ENCODE peak calls at places on chromosomes 4 and X, in five cellular contexts. One of them, this sample, is unnamed.

GRCh38 chrX:100895365-100896075 is 21.4 kb upstream of the NOX1 start:
- DNase-seq in suprapubic skin: no peak
- DNase-seq in AG09309: no peak
- DNase-seq in GM12865: peak
- DNase-seq in chondrocyte: no peak
- DNase-seq in this sample: no peak

GRCh38 chrX:48703642-48704481 is 7.3 kb downstream of the SUV39H1 start:
- DNase-seq in suprapubic skin: no peak
- DNase-seq in AG09309: no peak
- DNase-seq in GM12865: no peak
- DNase-seq in chondrocyte: no peak
- DNase-seq in this sample: no peak

GRCh38 chrX:86148024-86148511 is at the start of gene DACH2:
- DNase-seq in suprapubic skin: no peak
- DNase-seq in AG09309: no peak
- DNase-seq in GM12865: peak
- DNase-seq in chondrocyte: peak
- DNase-seq in this sample: peak

GRCh38 chr4:140335076-140335475 is 38.4 kb upstream of the SCOC start:
- DNase-seq in suprapubic skin: no peak
- DNase-seq in AG09309: no peak
- DNase-seq in GM12865: no peak
- DNase-seq in chondrocyte: no peak
- DNase-seq in this sample: no peak

GRCh38 chr4:17613761-17614415 is 553 bp upstream of the MED28 start:
- DNase-seq in suprapubic skin: no peak
- DNase-seq in AG09309: peak
- DNase-seq in GM12865: peak
- DNase-seq in chondrocyte: no peak
- DNase-seq in this sample: no peak

GRCh38 chr4:110193822-110194761 is 4.3 kb downstream of the ELOVL6 start:
- DNase-seq in suprapubic skin: no peak
- DNase-seq in AG09309: peak
- DNase-seq in GM12865: peak
- DNase-seq in chondrocyte: no peak
- DNase-seq in this sample: peak

GRCh38 chr4:46839128-46839527 is 69.9 kb downstream of the COX7B2 start:
- DNase-seq in suprapubic skin: no peak
- DNase-seq in AG09309: no peak
- DNase-seq in GM12865: peak
- DNase-seq in chondrocyte: no peak
- DNase-seq in this sample: no peak

GRCh38 chr4:105145059-105145912 is 1.4 kb upstream of the TET2 start:
- DNase-seq in suprapubic skin: no peak
- DNase-seq in AG09309: no peak
- DNase-seq in GM12865: peak
- DNase-seq in chondrocyte: no peak
- DNase-seq in this sample: no peak

GRCh38 chrX:45710081-45710801 is 509.6 kb upstream of the DIPK2B start:
- DNase-seq in suprapubic skin: no peak
- DNase-seq in AG09309: peak
- DNase-seq in GM12865: peak
- DNase-seq in chondrocyte: no peak
- DNase-seq in this sample: no peak

GRCh38 chr4:6526696-6527095 is 48.3 kb upstream of the MAN2B2 start:
- DNase-seq in suprapubic skin: no peak
- DNase-seq in AG09309: no peak
- DNase-seq in GM12865: no peak
- DNase-seq in chondrocyte: peak
- DNase-seq in this sample: no peak

GRCh38 chr4:120843840-120844527 is 78.5 kb downstream of the PRDM5 start:
- DNase-seq in suprapubic skin: no peak
- DNase-seq in AG09309: no peak
- DNase-seq in GM12865: peak
- DNase-seq in chondrocyte: no peak
- DNase-seq in this sample: no peak

GRCh38 chrX:10769165-10769564 is 148.8 kb upstream of the MID1 start:
- DNase-seq in suprapubic skin: no peak
- DNase-seq in AG09309: no peak
- DNase-seq in GM12865: peak
- DNase-seq in chondrocyte: no peak
- DNase-seq in this sample: no peak

GRCh38 chrX:40402771-40403533 is 177.8 kb upstream of the ATP6AP2 start:
- DNase-seq in suprapubic skin: no peak
- DNase-seq in AG09309: peak
- DNase-seq in GM12865: peak
- DNase-seq in chondrocyte: no peak
- DNase-seq in this sample: no peak

GRCh38 chr4:71268156-71268555 is 70.7 kb upstream of the SLC4A4 start:
- DNase-seq in suprapubic skin: no peak
- DNase-seq in AG09309: no peak
- DNase-seq in GM12865: no peak
- DNase-seq in chondrocyte: no peak
- DNase-seq in this sample: no peak

GRCh38 chr4:71272976-71273375 is 65.8 kb upstream of the SLC4A4 start:
- DNase-seq in suprapubic skin: no peak
- DNase-seq in AG09309: no peak
- DNase-seq in GM12865: no peak
- DNase-seq in chondrocyte: no peak
- DNase-seq in this sample: no peak

GRCh38 chr4:71267244-71267643 is 71.6 kb upstream of the SLC4A4 start:
- DNase-seq in suprapubic skin: no peak
- DNase-seq in AG09309: no peak
- DNase-seq in GM12865: no peak
- DNase-seq in chondrocyte: no peak
- DNase-seq in this sample: no peak

GRCh38 chr4:71269241-71269640 is 69.6 kb upstream of the SLC4A4 start:
- DNase-seq in suprapubic skin: no peak
- DNase-seq in AG09309: no peak
- DNase-seq in GM12865: no peak
- DNase-seq in chondrocyte: no peak
- DNase-seq in this sample: no peak

DNA sequence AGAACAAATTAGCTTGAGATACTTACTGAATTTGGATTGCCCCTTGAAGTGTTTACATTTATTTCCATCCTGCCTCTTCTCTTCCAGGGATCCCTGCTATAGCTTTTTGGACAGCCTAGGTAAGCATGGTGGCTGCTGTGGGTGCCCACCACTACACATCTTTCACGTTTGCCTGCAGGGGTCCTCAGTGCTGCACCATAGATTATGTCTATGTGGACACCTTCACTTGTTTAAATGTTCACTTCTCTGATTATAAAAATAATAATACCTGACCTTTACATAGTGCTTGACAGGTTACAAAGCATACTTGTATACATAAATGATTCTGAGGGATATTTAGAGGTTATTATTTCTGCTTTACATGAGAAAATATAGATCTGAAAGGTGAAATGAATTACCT is 67.9 kb upstream of the SLC4A4 start:
- DNase-seq in suprapubic skin: no peak
- DNase-seq in AG09309: no peak
- DNase-seq in GM12865: peak
- DNase-seq in chondrocyte: no peak
- DNase-seq in this sample: no peak
- TF ChIP-seq CTCF in suprapubic skin: no peak
- TF ChIP-seq CTCF in AG09309: peak
- TF ChIP-seq CTCF in GM12865: peak
- TF ChIP-seq CTCF in chondrocyte: peak
- TF ChIP-seq CTCF in this sample: peak

DNA sequence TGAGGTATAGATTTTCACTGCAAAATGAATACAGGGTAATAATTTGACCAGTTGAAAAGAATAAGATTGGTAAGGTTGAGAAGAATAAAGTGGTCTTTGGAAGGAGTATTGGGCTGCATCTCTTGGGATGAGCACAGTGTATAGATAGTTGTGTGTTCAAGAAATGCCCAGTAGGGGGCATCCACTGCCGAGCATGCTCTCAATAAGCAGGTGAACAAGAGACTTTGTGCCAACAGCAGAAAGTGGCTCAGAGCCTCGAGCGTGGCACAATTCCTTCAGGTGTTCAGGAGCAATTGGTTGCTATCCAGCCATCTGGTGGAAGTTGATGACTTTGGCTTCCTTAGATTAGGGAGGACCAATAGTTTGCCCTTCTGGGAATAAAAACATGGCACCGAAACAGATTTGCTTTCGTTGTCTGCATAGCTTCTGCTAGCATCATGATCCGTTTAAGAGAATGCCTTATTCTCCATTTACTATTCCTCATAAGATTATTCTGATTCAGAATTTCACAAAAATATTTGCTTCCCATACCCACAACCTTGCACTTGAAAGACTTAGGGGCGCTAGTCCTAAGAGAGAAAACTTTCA is 258.1 kb upstream of the NEIL3 start:
- DNase-seq in suprapubic skin: no peak
- DNase-seq in AG09309: no peak
- DNase-seq in GM12865: peak
- DNase-seq in chondrocyte: no peak
- DNase-seq in this sample: no peak
- TF ChIP-seq CTCF in suprapubic skin: no peak
- TF ChIP-seq CTCF in AG09309: peak
- TF ChIP-seq CTCF in GM12865: peak
- TF ChIP-seq CTCF in chondrocyte: peak
- TF ChIP-seq CTCF in this sample: peak

DNA sequence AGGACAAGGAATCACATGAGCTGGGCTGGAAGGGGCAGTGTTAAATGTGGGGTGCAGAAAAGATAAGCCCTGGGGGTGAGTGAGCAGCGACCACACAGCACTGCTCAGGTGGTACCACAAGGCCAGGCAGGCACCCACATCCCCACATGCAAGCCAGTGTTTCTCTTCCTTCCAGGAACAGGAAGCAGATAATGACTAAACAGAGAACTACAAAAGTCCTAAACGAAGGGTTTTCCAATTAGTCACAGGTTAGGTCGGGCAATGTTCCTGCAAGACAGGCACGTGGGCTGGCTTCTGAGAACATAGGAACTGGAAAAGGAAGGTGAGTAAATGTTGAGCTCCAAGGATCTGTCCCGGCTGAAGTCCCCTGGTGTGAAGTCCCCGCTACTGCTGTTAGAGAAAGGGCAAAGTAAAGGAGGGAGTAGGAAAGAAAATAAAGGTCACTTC is 19.5 kb downstream of the RELL1 start:
- DNase-seq in suprapubic skin: no peak
- DNase-seq in AG09309: peak
- DNase-seq in GM12865: peak
- DNase-seq in chondrocyte: no peak
- DNase-seq in this sample: no peak
- TF ChIP-seq CTCF in suprapubic skin: no peak
- TF ChIP-seq CTCF in AG09309: peak
- TF ChIP-seq CTCF in GM12865: no peak
- TF ChIP-seq CTCF in chondrocyte: peak
- TF ChIP-seq CTCF in this sample: no peak

DNA sequence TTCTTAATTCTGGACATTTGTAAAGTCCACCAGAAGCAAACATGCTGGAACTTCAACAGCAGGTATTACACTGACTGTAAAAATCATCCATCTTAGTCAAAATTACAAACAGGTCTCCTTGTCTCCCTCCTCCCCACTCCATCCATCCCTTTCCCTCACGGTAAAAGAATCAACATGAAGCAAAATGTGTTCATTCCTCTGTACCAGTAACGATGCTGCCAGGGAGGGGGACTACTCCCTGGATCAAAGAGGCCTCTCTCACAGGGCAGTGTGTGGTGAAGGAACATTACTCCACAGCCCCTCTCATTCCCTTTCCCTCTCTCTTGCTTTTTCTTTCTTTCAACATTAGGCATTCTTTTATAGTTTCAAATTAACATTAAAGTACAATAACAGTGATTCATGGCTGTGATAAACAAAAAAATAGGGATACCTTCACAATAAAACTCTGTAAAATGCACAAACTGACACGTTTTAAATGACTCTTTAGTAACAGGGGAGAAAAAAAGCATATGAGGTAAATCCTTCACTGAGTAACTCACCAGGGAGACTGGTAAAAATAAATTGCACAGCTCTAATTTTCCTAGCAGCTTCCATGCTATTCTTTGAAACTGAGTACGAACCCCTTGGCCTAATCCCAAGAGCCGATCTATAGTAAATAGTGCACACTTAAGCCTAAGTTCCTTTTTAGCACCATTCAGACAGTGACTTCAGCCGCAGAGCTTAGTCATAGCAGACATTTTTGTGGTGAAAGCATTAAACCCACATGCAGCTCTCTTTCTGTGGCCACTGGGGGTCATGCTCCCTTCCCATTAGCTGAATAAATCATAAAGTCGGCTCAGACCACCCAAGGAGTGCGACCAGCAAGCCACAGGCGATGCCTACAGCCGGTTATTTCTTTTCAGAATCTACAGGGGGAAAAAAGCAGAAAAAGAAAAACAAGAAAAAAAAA is 215.6 kb upstream of the GYPA start:
- DNase-seq in suprapubic skin: no peak
- DNase-seq in AG09309: peak
- DNase-seq in GM12865: peak
- DNase-seq in chondrocyte: peak
- DNase-seq in this sample: peak
- TF ChIP-seq CTCF in suprapubic skin: no peak
- TF ChIP-seq CTCF in AG09309: peak
- TF ChIP-seq CTCF in GM12865: peak
- TF ChIP-seq CTCF in chondrocyte: peak
- TF ChIP-seq CTCF in this sample: peak

DNA sequence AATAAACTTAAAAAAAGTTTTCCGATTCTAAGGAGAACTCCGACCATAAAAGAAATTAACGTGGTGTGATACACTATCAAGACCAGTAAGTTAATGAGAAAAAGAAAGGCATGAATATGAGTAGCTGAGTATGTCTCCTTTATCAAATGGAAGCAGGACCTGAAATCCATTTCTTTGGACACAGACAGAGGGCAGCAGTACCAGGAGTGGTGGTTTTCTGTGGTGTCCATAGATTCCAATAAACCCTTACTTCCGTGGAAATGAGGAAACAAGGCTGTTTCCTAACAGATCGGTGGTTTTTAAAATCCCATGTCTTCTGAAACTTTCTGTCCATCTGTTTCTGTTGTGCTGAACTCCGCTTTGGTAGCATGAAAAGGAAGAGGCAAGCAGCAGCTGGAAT is 128.5 kb upstream of the TSPAN5 start:
- DNase-seq in suprapubic skin: no peak
- DNase-seq in AG09309: no peak
- DNase-seq in GM12865: no peak
- DNase-seq in chondrocyte: no peak
- DNase-seq in this sample: no peak
- TF ChIP-seq CTCF in suprapubic skin: no peak
- TF ChIP-seq CTCF in AG09309: peak
- TF ChIP-seq CTCF in GM12865: no peak
- TF ChIP-seq CTCF in chondrocyte: peak
- TF ChIP-seq CTCF in this sample: peak

GRCh38 chr4:76476606-76477005 is 41.6 kb downstream of the SHROOM3 start:
- DNase-seq in suprapubic skin: no peak
- DNase-seq in AG09309: no peak
- DNase-seq in GM12865: no peak
- DNase-seq in chondrocyte: no peak
- DNase-seq in this sample: no peak
- TF ChIP-seq CTCF in suprapubic skin: no peak
- TF ChIP-seq CTCF in AG09309: no peak
- TF ChIP-seq CTCF in GM12865: no peak
- TF ChIP-seq CTCF in chondrocyte: no peak
- TF ChIP-seq CTCF in this sample: no peak

GRCh38 chrX:140697618-140698017 is 11.9 kb upstream of the LINC00632 start:
- DNase-seq in suprapubic skin: no peak
- DNase-seq in AG09309: no peak
- DNase-seq in GM12865: no peak
- DNase-seq in chondrocyte: no peak
- DNase-seq in this sample: no peak
- TF ChIP-seq CTCF in suprapubic skin: no peak
- TF ChIP-seq CTCF in AG09309: no peak
- TF ChIP-seq CTCF in GM12865: no peak
- TF ChIP-seq CTCF in chondrocyte: peak
- TF ChIP-seq CTCF in this sample: peak

This sample was measured in osteocyte.